ENCODE peak calls at places on chromosomes 5 and 9, in seven cellular contexts. J, S, L, A, W, I and D are unnamed samples.

GRCh38 chr5:120073722-120074121 is 390.4 kb upstream of the PRR16 start:
- DNase-seq in J (no peak), S (no peak), L (no peak), A (no peak), W (no peak), I (no peak), D (no peak)

GRCh38 chr5:150593593-150593992 is 46.9 kb upstream of the SYNPO start:
- DNase-seq in J (no peak), S (no peak), L (no peak), A (no peak), W (peak; percentile 41), I (no peak), D (no peak)

GRCh38 chr9:137015540-137015930 is 12.5 kb downstream of the ABCA2 start:
- DNase-seq in J (no peak), S (no peak), L (no peak), A (no peak), W (no peak), I (no peak), D (no peak)

GRCh38 chr5:147482426-147483196 is 27.3 kb downstream of the DPYSL3 start:
- DNase-seq in J (no peak), S (no peak), L (no peak), A (no peak), W (peak; percentile 12), I (peak; percentile 11), D (no peak)

GRCh38 chr9:95457769-95458168 is 59.0 kb downstream of the PTCH1 start:
- DNase-seq in J (no peak), S (no peak), L (no peak), A (no peak), W (peak; percentile 67), I (no peak), D (no peak)

GRCh38 chr5:147431586-147431985 is 78.3 kb downstream of the DPYSL3 start:
- DNase-seq in J (no peak), S (no peak), L (no peak), A (no peak), W (no peak), I (no peak), D (no peak)

GRCh38 chr5:68285857-68286611 is 70.5 kb downstream of the PIK3R1 start:
- DNase-seq in J (peak; percentile 73), S (no peak), L (no peak), A (no peak), W (peak; percentile 46), I (no peak), D (no peak)

GRCh38 chr9:123568691-123569342 is 212.8 kb downstream of the CRB2 start:
- DNase-seq in J (no peak), S (no peak), L (no peak), A (peak; percentile 5), W (peak; percentile 60), I (peak; percentile 21), D (no peak)

DNA sequence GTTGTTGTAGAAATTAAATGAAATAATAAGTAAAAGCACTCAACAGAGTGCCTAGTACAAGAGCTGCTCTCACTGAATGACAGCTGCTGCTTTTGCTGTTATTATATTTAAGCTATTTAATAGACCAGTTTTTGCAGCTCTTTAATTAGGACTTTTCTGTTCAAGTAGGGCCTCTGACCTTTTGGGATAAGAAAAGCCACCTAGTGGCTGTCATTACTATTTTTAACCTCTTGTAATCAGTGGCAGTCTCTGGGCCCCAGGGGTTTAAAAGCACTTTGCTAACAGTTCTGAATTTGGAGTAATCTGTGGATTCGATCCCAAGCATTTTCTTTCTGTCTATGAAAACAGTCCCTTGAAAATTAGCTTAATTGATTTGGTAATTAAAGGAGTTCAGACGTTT is 121.1 kb downstream of the NUDT12 start:
- DNase-seq in J (peak; percentile 0), S (no peak), L (no peak), A (no peak), W (no peak), I (no peak), D (no peak)
- TF ChIP-seq CTCF in J (peak; percentile 35), S (no peak), L (no peak), A (peak; percentile 11), W (no peak), I (no peak), D (peak; percentile 48)

DNA sequence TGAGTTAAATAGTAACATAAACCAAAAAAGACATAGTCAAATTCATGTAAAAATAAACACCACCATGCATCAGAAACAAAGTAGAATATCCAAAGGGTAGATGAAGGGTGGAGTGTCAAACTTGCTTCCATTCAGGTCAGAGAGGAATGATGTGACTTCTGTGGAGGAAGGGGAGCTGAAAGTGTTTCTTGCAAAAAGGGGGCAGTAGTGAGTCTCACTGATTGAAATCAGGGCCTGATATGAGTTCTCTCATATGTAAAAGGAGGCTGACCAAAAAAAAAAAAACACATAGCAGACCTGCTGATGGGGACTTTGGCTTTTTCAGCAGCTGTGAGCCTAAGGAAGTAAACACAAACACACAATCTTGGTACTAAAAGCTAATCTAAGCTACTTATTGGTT is 38.8 kb upstream of the RGMB start:
- DNase-seq in J (peak; percentile 2), S (no peak), L (no peak), A (no peak), W (no peak), I (no peak), D (no peak)
- TF ChIP-seq CTCF in J (peak; percentile 46), S (no peak), L (no peak), A (no peak), W (no peak), I (no peak), D (no peak)

GRCh38 chr9:124778575-124779367 is 1.8 kb downstream of the OLFML2A start:
- DNase-seq in J (no peak), S (no peak), L (no peak), A (no peak), W (no peak), I (no peak), D (no peak)

GRCh38 chr9:124779368-124780059 is 2.6 kb downstream of the OLFML2A start:
- DNase-seq in J (no peak), S (no peak), L (peak; percentile 36), A (peak; percentile 92), W (peak; percentile 97), I (no peak), D (no peak)

GRCh38 chr9:124776613-124776951 is 351 bp upstream of the OLFML2A start:
- DNase-seq in J (no peak), S (no peak), L (no peak), A (no peak), W (no peak), I (no peak), D (no peak)

GRCh38 chr9:124774131-124774978 is 2.6 kb upstream of the OLFML2A start:
- DNase-seq in J (peak; percentile 84), S (peak; percentile 77), L (peak; percentile 94), A (peak; percentile 70), W (peak; percentile 57), I (peak; percentile 86), D (peak; percentile 78)

DNA sequence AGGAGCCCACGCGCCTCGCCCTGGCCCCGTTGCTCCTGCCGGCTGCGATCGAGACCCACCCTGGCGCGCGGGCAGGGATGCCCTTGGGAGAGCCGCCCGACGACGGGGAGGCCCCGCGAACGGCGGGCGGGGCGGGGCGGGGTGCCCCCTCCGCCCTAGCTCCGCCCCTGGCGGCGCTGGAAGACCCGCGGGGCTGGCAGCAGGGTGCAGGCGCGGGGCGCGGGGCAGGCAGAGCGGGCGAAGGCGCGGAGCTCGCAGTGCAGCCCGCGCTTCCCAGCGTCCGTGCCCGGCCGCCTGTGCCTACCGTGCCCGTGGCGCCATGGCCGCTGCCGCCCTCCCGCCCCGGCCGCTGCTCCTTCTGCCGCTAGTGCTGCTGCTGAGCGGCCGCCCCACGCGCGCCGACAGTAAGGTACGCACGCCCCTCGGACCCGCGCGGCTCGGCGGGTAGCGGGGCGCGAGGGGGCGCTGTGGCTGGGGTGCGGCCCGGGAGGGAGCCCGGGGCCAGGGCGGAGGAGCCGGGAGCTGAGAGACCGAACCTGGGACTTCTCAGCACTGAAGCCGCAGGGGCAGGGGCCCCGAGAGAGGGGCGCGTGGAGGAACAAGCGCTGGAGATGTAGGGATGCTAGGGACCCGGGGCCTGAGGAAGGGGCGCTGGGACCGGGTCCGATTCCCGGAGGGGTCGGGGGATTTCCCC is at the start of gene OLFML2A:
- DNase-seq in J (peak; percentile 69), S (no peak), L (peak; percentile 74), A (no peak), W (no peak), I (no peak), D (no peak)
- TF ChIP-seq CTCF in J (peak; percentile 73), S (peak; percentile 23), L (peak; percentile 41), A (peak; percentile 35), W (peak; percentile 21), I (no peak), D (peak; percentile 67)

GRCh38 chr5:143208781-143209510 is 194.5 kb downstream of the NR3C1 start:
- DNase-seq in J (peak; percentile 18), S (no peak), L (no peak), A (no peak), W (peak; percentile 69), I (no peak), D (no peak)
- TF ChIP-seq CTCF in J (peak; percentile 60), S (no peak), L (no peak), A (peak; percentile 23), W (no peak), I (no peak), D (no peak)

GRCh38 chr5:38734353-38734752 is 111.5 kb upstream of the OSMR start:
- DNase-seq in J (no peak), S (no peak), L (no peak), A (no peak), W (no peak), I (no peak), D (no peak)
- TF ChIP-seq CTCF in J (no peak), S (no peak), L (no peak), A (peak; percentile 11), W (no peak), I (no peak), D (peak; percentile 20)

GRCh38 chr5:85896499-85896898 is 721.2 kb upstream of the COX7C start:
- DNase-seq in J (no peak), S (no peak), L (no peak), A (no peak), W (no peak), I (no peak), D (no peak)
- TF ChIP-seq CTCF in J (no peak), S (no peak), L (no peak), A (no peak), W (no peak), I (no peak), D (no peak)